ENCODE peak calls at places on chromosome 15, in six cellular contexts. One of them, this sample, is unnamed.

GRCh38 chr15:92719024-92719423 is 63.4 kb upstream of the FAM174B start:
- DNase-seq in left ventricle myocardium inferior: no peak
- DNase-seq in midbrain: no peak
- DNase-seq in HFFc6: no peak
- DNase-seq in stimulated activated CD4-positive, alpha-beta T cell treated with anti-CD3 and anti-CD28 coated beads, TNF-alpha, amount 100 ng/mL, for 1 hour: no peak
- DNase-seq in left cardiac atrium: no peak
- DNase-seq in this sample: no peak

GRCh38 chr15:70327328-70328136 is 229.8 kb upstream of the TLE3 start:
- DNase-seq in left ventricle myocardium inferior: no peak
- DNase-seq in midbrain: no peak
- DNase-seq in HFFc6: peak; percentile 82
- DNase-seq in stimulated activated CD4-positive, alpha-beta T cell treated with anti-CD3 and anti-CD28 coated beads, TNF-alpha, amount 100 ng/mL, for 1 hour: no peak
- DNase-seq in left cardiac atrium: no peak
- DNase-seq in this sample: no peak

GRCh38 chr15:68421798-68422402 is 10.1 kb downstream of the ITGA11 start:
- DNase-seq in left ventricle myocardium inferior: no peak
- DNase-seq in midbrain: no peak
- DNase-seq in HFFc6: no peak
- DNase-seq in stimulated activated CD4-positive, alpha-beta T cell treated with anti-CD3 and anti-CD28 coated beads, TNF-alpha, amount 100 ng/mL, for 1 hour: no peak
- DNase-seq in left cardiac atrium: no peak
- DNase-seq in this sample: no peak

GRCh38 chr15:52180196-52180835 is 10.9 kb downstream of the GNB5 start:
- DNase-seq in left ventricle myocardium inferior: no peak
- DNase-seq in midbrain: no peak
- DNase-seq in HFFc6: no peak
- DNase-seq in stimulated activated CD4-positive, alpha-beta T cell treated with anti-CD3 and anti-CD28 coated beads, TNF-alpha, amount 100 ng/mL, for 1 hour: no peak
- DNase-seq in left cardiac atrium: peak; percentile 28
- DNase-seq in this sample: peak; percentile 42

GRCh38 chr15:93997071-93997658 is 234.2 kb upstream of the MCTP2 start:
- DNase-seq in left ventricle myocardium inferior: no peak
- DNase-seq in midbrain: peak; percentile 22
- DNase-seq in HFFc6: peak; percentile 28
- DNase-seq in stimulated activated CD4-positive, alpha-beta T cell treated with anti-CD3 and anti-CD28 coated beads, TNF-alpha, amount 100 ng/mL, for 1 hour: no peak
- DNase-seq in left cardiac atrium: no peak
- DNase-seq in this sample: no peak

GRCh38 chr15:31338318-31338878 is 11.8 kb downstream of the KLF13 start:
- DNase-seq in left ventricle myocardium inferior: no peak
- DNase-seq in midbrain: no peak
- DNase-seq in HFFc6: no peak
- DNase-seq in stimulated activated CD4-positive, alpha-beta T cell treated with anti-CD3 and anti-CD28 coated beads, TNF-alpha, amount 100 ng/mL, for 1 hour: no peak
- DNase-seq in left cardiac atrium: no peak
- DNase-seq in this sample: peak; percentile 89

GRCh38 chr15:92725171-92725570 is 69.6 kb upstream of the FAM174B start:
- DNase-seq in left ventricle myocardium inferior: no peak
- DNase-seq in midbrain: no peak
- DNase-seq in HFFc6: no peak
- DNase-seq in stimulated activated CD4-positive, alpha-beta T cell treated with anti-CD3 and anti-CD28 coated beads, TNF-alpha, amount 100 ng/mL, for 1 hour: no peak
- DNase-seq in left cardiac atrium: no peak
- DNase-seq in this sample: no peak

GRCh38 chr15:57216288-57216687 is 160.0 kb upstream of the CGNL1 start:
- DNase-seq in left ventricle myocardium inferior: no peak
- DNase-seq in midbrain: no peak
- DNase-seq in HFFc6: peak; percentile 81
- DNase-seq in stimulated activated CD4-positive, alpha-beta T cell treated with anti-CD3 and anti-CD28 coated beads, TNF-alpha, amount 100 ng/mL, for 1 hour: no peak
- DNase-seq in left cardiac atrium: no peak
- DNase-seq in this sample: no peak

GRCh38 chr15:28954466-28955159 is 68.8 kb downstream of the APBA2 start:
- DNase-seq in left ventricle myocardium inferior: no peak
- DNase-seq in midbrain: no peak
- DNase-seq in HFFc6: no peak
- DNase-seq in stimulated activated CD4-positive, alpha-beta T cell treated with anti-CD3 and anti-CD28 coated beads, TNF-alpha, amount 100 ng/mL, for 1 hour: no peak
- DNase-seq in left cardiac atrium: no peak
- DNase-seq in this sample: no peak

GRCh38 chr15:69467636-69468035 is 15.0 kb downstream of the RPLP1 start:
- DNase-seq in left ventricle myocardium inferior: no peak
- DNase-seq in midbrain: no peak
- DNase-seq in HFFc6: no peak
- DNase-seq in stimulated activated CD4-positive, alpha-beta T cell treated with anti-CD3 and anti-CD28 coated beads, TNF-alpha, amount 100 ng/mL, for 1 hour: no peak
- DNase-seq in left cardiac atrium: no peak
- DNase-seq in this sample: peak; percentile 78

GRCh38 chr15:66838671-66839239 is 136.7 kb downstream of the SMAD6 start:
- DNase-seq in left ventricle myocardium inferior: no peak
- DNase-seq in midbrain: no peak
- DNase-seq in HFFc6: peak; percentile 54
- DNase-seq in stimulated activated CD4-positive, alpha-beta T cell treated with anti-CD3 and anti-CD28 coated beads, TNF-alpha, amount 100 ng/mL, for 1 hour: no peak
- DNase-seq in left cardiac atrium: no peak
- DNase-seq in this sample: no peak

GRCh38 chr15:59691194-59691805 is 2.2 kb upstream of the BNIP2 start:
- DNase-seq in left ventricle myocardium inferior: no peak
- DNase-seq in midbrain: peak; percentile 51
- DNase-seq in HFFc6: peak; percentile 34
- DNase-seq in stimulated activated CD4-positive, alpha-beta T cell treated with anti-CD3 and anti-CD28 coated beads, TNF-alpha, amount 100 ng/mL, for 1 hour: no peak
- DNase-seq in left cardiac atrium: no peak
- DNase-seq in this sample: peak; percentile 38

GRCh38 chr15:63157891-63158431 is 684 bp upstream of the RPS27L start:
- DNase-seq in left ventricle myocardium inferior: peak; percentile 28
- DNase-seq in midbrain: peak; percentile 66
- DNase-seq in HFFc6: peak; percentile 87
- DNase-seq in stimulated activated CD4-positive, alpha-beta T cell treated with anti-CD3 and anti-CD28 coated beads, TNF-alpha, amount 100 ng/mL, for 1 hour: no peak
- DNase-seq in left cardiac atrium: peak; percentile 60
- DNase-seq in this sample: peak; percentile 65

GRCh38 chr15:73366766-73367623 is 1.8 kb downstream of the HCN4 start:
- DNase-seq in left ventricle myocardium inferior: no peak
- DNase-seq in midbrain: no peak
- DNase-seq in HFFc6: no peak
- DNase-seq in stimulated activated CD4-positive, alpha-beta T cell treated with anti-CD3 and anti-CD28 coated beads, TNF-alpha, amount 100 ng/mL, for 1 hour: no peak
- DNase-seq in left cardiac atrium: no peak
- DNase-seq in this sample: no peak

GRCh38 chr15:98858610-98859023 is 149.0 kb downstream of the PGPEP1L start:
- DNase-seq in left ventricle myocardium inferior: no peak
- DNase-seq in midbrain: no peak
- DNase-seq in HFFc6: no peak
- DNase-seq in stimulated activated CD4-positive, alpha-beta T cell treated with anti-CD3 and anti-CD28 coated beads, TNF-alpha, amount 100 ng/mL, for 1 hour: no peak
- DNase-seq in left cardiac atrium: no peak
- DNase-seq in this sample: no peak

GRCh38 chr15:87287156-87287555 is 969.4 kb downstream of the NTRK3 start:
- DNase-seq in left ventricle myocardium inferior: no peak
- DNase-seq in midbrain: no peak
- DNase-seq in HFFc6: peak; percentile 96
- DNase-seq in stimulated activated CD4-positive, alpha-beta T cell treated with anti-CD3 and anti-CD28 coated beads, TNF-alpha, amount 100 ng/mL, for 1 hour: no peak
- DNase-seq in left cardiac atrium: no peak
- DNase-seq in this sample: no peak

GRCh38 chr15:100614336-100614735 is 11.9 kb downstream of the ASB7 start:
- DNase-seq in left ventricle myocardium inferior: no peak
- DNase-seq in midbrain: no peak
- DNase-seq in HFFc6: no peak
- DNase-seq in stimulated activated CD4-positive, alpha-beta T cell treated with anti-CD3 and anti-CD28 coated beads, TNF-alpha, amount 100 ng/mL, for 1 hour: no peak
- DNase-seq in left cardiac atrium: no peak
- DNase-seq in this sample: no peak

GRCh38 chr15:49145651-49146609 is 9.5 kb downstream of the COPS2 start:
- DNase-seq in left ventricle myocardium inferior: no peak
- DNase-seq in midbrain: peak; percentile 77
- DNase-seq in HFFc6: peak; percentile 55
- DNase-seq in stimulated activated CD4-positive, alpha-beta T cell treated with anti-CD3 and anti-CD28 coated beads, TNF-alpha, amount 100 ng/mL, for 1 hour: no peak
- DNase-seq in left cardiac atrium: no peak
- DNase-seq in this sample: peak; percentile 41

GRCh38 chr15:23564798-23565394 is 578 bp upstream of the MKRN3 start:
- DNase-seq in left ventricle myocardium inferior: no peak
- DNase-seq in midbrain: no peak
- DNase-seq in HFFc6: no peak
- DNase-seq in stimulated activated CD4-positive, alpha-beta T cell treated with anti-CD3 and anti-CD28 coated beads, TNF-alpha, amount 100 ng/mL, for 1 hour: no peak
- DNase-seq in left cardiac atrium: no peak
- DNase-seq in this sample: no peak

GRCh38 chr15:39474657-39475056 is 106.2 kb upstream of the THBS1 start:
- DNase-seq in left ventricle myocardium inferior: no peak
- DNase-seq in midbrain: no peak
- DNase-seq in HFFc6: peak; percentile 34
- DNase-seq in stimulated activated CD4-positive, alpha-beta T cell treated with anti-CD3 and anti-CD28 coated beads, TNF-alpha, amount 100 ng/mL, for 1 hour: no peak
- DNase-seq in left cardiac atrium: no peak
- DNase-seq in this sample: no peak

GRCh38 chr15:40823572-40824343 is 4.8 kb downstream of the PPP1R14D start:
- DNase-seq in left ventricle myocardium inferior: no peak
- DNase-seq in midbrain: no peak
- DNase-seq in HFFc6: no peak
- DNase-seq in stimulated activated CD4-positive, alpha-beta T cell treated with anti-CD3 and anti-CD28 coated beads, TNF-alpha, amount 100 ng/mL, for 1 hour: no peak
- DNase-seq in left cardiac atrium: no peak
- DNase-seq in this sample: no peak

GRCh38 chr15:57698243-57698642 is 8.3 kb upstream of the POLR2M start:
- DNase-seq in left ventricle myocardium inferior: no peak
- DNase-seq in midbrain: no peak
- DNase-seq in HFFc6: no peak
- DNase-seq in stimulated activated CD4-positive, alpha-beta T cell treated with anti-CD3 and anti-CD28 coated beads, TNF-alpha, amount 100 ng/mL, for 1 hour: no peak
- DNase-seq in left cardiac atrium: no peak
- DNase-seq in this sample: no peak

GRCh38 chr15:81531141-81531592 is 157.2 kb upstream of the TMC3 start:
- DNase-seq in left ventricle myocardium inferior: no peak
- DNase-seq in midbrain: no peak
- DNase-seq in HFFc6: no peak
- DNase-seq in stimulated activated CD4-positive, alpha-beta T cell treated with anti-CD3 and anti-CD28 coated beads, TNF-alpha, amount 100 ng/mL, for 1 hour: no peak
- DNase-seq in left cardiac atrium: peak; percentile 30
- DNase-seq in this sample: peak; percentile 2

GRCh38 chr15:78957416-78958093 is 12.7 kb upstream of the CTSH start:
- DNase-seq in left ventricle myocardium inferior: no peak
- DNase-seq in midbrain: no peak
- DNase-seq in HFFc6: no peak
- DNase-seq in stimulated activated CD4-positive, alpha-beta T cell treated with anti-CD3 and anti-CD28 coated beads, TNF-alpha, amount 100 ng/mL, for 1 hour: no peak
- DNase-seq in left cardiac atrium: no peak
- DNase-seq in this sample: no peak

GRCh38 chr15:99000001-99000590 is 7.5 kb downstream of the PGPEP1L start:
- DNase-seq in left ventricle myocardium inferior: no peak
- DNase-seq in midbrain: no peak
- DNase-seq in HFFc6: no peak
- DNase-seq in stimulated activated CD4-positive, alpha-beta T cell treated with anti-CD3 and anti-CD28 coated beads, TNF-alpha, amount 100 ng/mL, for 1 hour: no peak
- DNase-seq in left cardiac atrium: no peak
- DNase-seq in this sample: no peak

GRCh38 chr15:88981244-88982215 is 68.4 kb upstream of the MFGE8 start:
- DNase-seq in left ventricle myocardium inferior: no peak
- DNase-seq in midbrain: no peak
- DNase-seq in HFFc6: no peak
- DNase-seq in stimulated activated CD4-positive, alpha-beta T cell treated with anti-CD3 and anti-CD28 coated beads, TNF-alpha, amount 100 ng/mL, for 1 hour: no peak
- DNase-seq in left cardiac atrium: no peak
- DNase-seq in this sample: no peak

GRCh38 chr15:23629234-23629805 is 18.3 kb downstream of the MAGEL2 start:
- DNase-seq in left ventricle myocardium inferior: no peak
- DNase-seq in midbrain: peak; percentile 12
- DNase-seq in HFFc6: no peak
- DNase-seq in stimulated activated CD4-positive, alpha-beta T cell treated with anti-CD3 and anti-CD28 coated beads, TNF-alpha, amount 100 ng/mL, for 1 hour: no peak
- DNase-seq in left cardiac atrium: no peak
- DNase-seq in this sample: no peak

GRCh38 chr15:24777307-24777706 is 101.7 kb downstream of the NPAP1 start:
- DNase-seq in left ventricle myocardium inferior: no peak
- DNase-seq in midbrain: no peak
- DNase-seq in HFFc6: no peak
- DNase-seq in stimulated activated CD4-positive, alpha-beta T cell treated with anti-CD3 and anti-CD28 coated beads, TNF-alpha, amount 100 ng/mL, for 1 hour: no peak
- DNase-seq in left cardiac atrium: no peak
- DNase-seq in this sample: no peak

This sample was measured in thyroid gland.